ENCODE peak calls at places on chromosome 7, in seven cellular contexts. One of them, this sample, is unnamed.

GRCh38 chr7:92177362-92177761 is 1.6 kb downstream of the LRRD1 start:
- DNase-seq in CD8-positive, alpha-beta T cell: no peak
- DNase-seq in body of pancreas: no peak
- DNase-seq in tibial artery: no peak
- DNase-seq in AG04450: no peak
- DNase-seq in activated B cell treated with CpG ODN at 0.5 μM for 24 hours: no peak
- DNase-seq in cardiac muscle cell: no peak
- DNase-seq in this sample: no peak

GRCh38 chr7:31437466-31437865 is 76.4 kb upstream of the ITPRID1 start:
- DNase-seq in CD8-positive, alpha-beta T cell: no peak
- DNase-seq in body of pancreas: no peak
- DNase-seq in tibial artery: no peak
- DNase-seq in AG04450: no peak
- DNase-seq in activated B cell treated with CpG ODN at 0.5 μM for 24 hours: no peak
- DNase-seq in cardiac muscle cell: no peak
- DNase-seq in this sample: no peak

GRCh38 chr7:133230591-133231194 is 22.2 kb upstream of the EXOC4 start:
- DNase-seq in CD8-positive, alpha-beta T cell: no peak
- DNase-seq in body of pancreas: peak; percentile 75
- DNase-seq in tibial artery: no peak
- DNase-seq in AG04450: peak; percentile 15
- DNase-seq in activated B cell treated with CpG ODN at 0.5 μM for 24 hours: no peak
- DNase-seq in cardiac muscle cell: peak; percentile 66
- DNase-seq in this sample: no peak

GRCh38 chr7:98107313-98107691 is 640 bp downstream of the LMTK2 start:
- DNase-seq in CD8-positive, alpha-beta T cell: no peak
- DNase-seq in body of pancreas: no peak
- DNase-seq in tibial artery: no peak
- DNase-seq in AG04450: no peak
- DNase-seq in activated B cell treated with CpG ODN at 0.5 μM for 24 hours: no peak
- DNase-seq in cardiac muscle cell: peak; percentile 34
- DNase-seq in this sample: no peak

GRCh38 chr7:101814081-101814995 is 3.1 kb upstream of the CUX1 start:
- DNase-seq in CD8-positive, alpha-beta T cell: peak; percentile 42
- DNase-seq in body of pancreas: peak; percentile 67
- DNase-seq in tibial artery: peak; percentile 79
- DNase-seq in AG04450: no peak
- DNase-seq in activated B cell treated with CpG ODN at 0.5 μM for 24 hours: peak; percentile 70
- DNase-seq in cardiac muscle cell: peak; percentile 86
- DNase-seq in this sample: no peak

GRCh38 chr7:97094531-97094930 is 23.0 kb upstream of the SDHAF3 start:
- DNase-seq in CD8-positive, alpha-beta T cell: no peak
- DNase-seq in body of pancreas: no peak
- DNase-seq in tibial artery: no peak
- DNase-seq in AG04450: no peak
- DNase-seq in activated B cell treated with CpG ODN at 0.5 μM for 24 hours: no peak
- DNase-seq in cardiac muscle cell: no peak
- DNase-seq in this sample: no peak

GRCh38 chr7:112930787-112931186 is 140.6 kb upstream of the TMEM168 start:
- DNase-seq in CD8-positive, alpha-beta T cell: no peak
- DNase-seq in body of pancreas: no peak
- DNase-seq in tibial artery: no peak
- DNase-seq in AG04450: no peak
- DNase-seq in activated B cell treated with CpG ODN at 0.5 μM for 24 hours: no peak
- DNase-seq in cardiac muscle cell: no peak
- DNase-seq in this sample: no peak

GRCh38 chr7:92740713-92741126 is 95.7 kb downstream of the CDK6 start:
- DNase-seq in CD8-positive, alpha-beta T cell: no peak
- DNase-seq in body of pancreas: no peak
- DNase-seq in tibial artery: no peak
- DNase-seq in AG04450: peak; percentile 71
- DNase-seq in activated B cell treated with CpG ODN at 0.5 μM for 24 hours: no peak
- DNase-seq in cardiac muscle cell: no peak
- DNase-seq in this sample: no peak

GRCh38 chr7:1850976-1851571 is 181.0 kb downstream of the ELFN1 start:
- DNase-seq in CD8-positive, alpha-beta T cell: peak; percentile 10
- DNase-seq in body of pancreas: no peak
- DNase-seq in tibial artery: peak; percentile 53
- DNase-seq in AG04450: no peak
- DNase-seq in activated B cell treated with CpG ODN at 0.5 μM for 24 hours: no peak
- DNase-seq in cardiac muscle cell: no peak
- DNase-seq in this sample: no peak

GRCh38 chr7:37102518-37103137 is 346.0 kb downstream of the ELMO1 start:
- DNase-seq in CD8-positive, alpha-beta T cell: no peak
- DNase-seq in body of pancreas: no peak
- DNase-seq in tibial artery: no peak
- DNase-seq in AG04450: no peak
- DNase-seq in activated B cell treated with CpG ODN at 0.5 μM for 24 hours: no peak
- DNase-seq in cardiac muscle cell: peak; percentile 14
- DNase-seq in this sample: no peak

GRCh38 chr7:42272793-42273665 is 36.0 kb upstream of the GLI3 start:
- DNase-seq in CD8-positive, alpha-beta T cell: no peak
- DNase-seq in body of pancreas: no peak
- DNase-seq in tibial artery: no peak
- DNase-seq in AG04450: no peak
- DNase-seq in activated B cell treated with CpG ODN at 0.5 μM for 24 hours: no peak
- DNase-seq in cardiac muscle cell: peak; percentile 2
- DNase-seq in this sample: no peak

GRCh38 chr7:47088329-47089067 is 493.4 kb downstream of the TNS3 start:
- DNase-seq in CD8-positive, alpha-beta T cell: no peak
- DNase-seq in body of pancreas: peak; percentile 60
- DNase-seq in tibial artery: peak; percentile 76
- DNase-seq in AG04450: no peak
- DNase-seq in activated B cell treated with CpG ODN at 0.5 μM for 24 hours: no peak
- DNase-seq in cardiac muscle cell: peak; percentile 86
- DNase-seq in this sample: peak; percentile 29

GRCh38 chr7:93890041-93890463 is 501 bp downstream of the TFPI2 start:
- DNase-seq in CD8-positive, alpha-beta T cell: no peak
- DNase-seq in body of pancreas: peak; percentile 37
- DNase-seq in tibial artery: no peak
- DNase-seq in AG04450: no peak
- DNase-seq in activated B cell treated with CpG ODN at 0.5 μM for 24 hours: peak; percentile 17
- DNase-seq in cardiac muscle cell: peak; percentile 60
- DNase-seq in this sample: no peak

GRCh38 chr7:1043552-1044188 is 676 bp upstream of the GPR146 start:
- DNase-seq in CD8-positive, alpha-beta T cell: no peak
- DNase-seq in body of pancreas: no peak
- DNase-seq in tibial artery: no peak
- DNase-seq in AG04450: no peak
- DNase-seq in activated B cell treated with CpG ODN at 0.5 μM for 24 hours: no peak
- DNase-seq in cardiac muscle cell: no peak
- DNase-seq in this sample: no peak

GRCh38 chr7:234712-235553 is 42.6 kb downstream of the FAM20C start:
- DNase-seq in CD8-positive, alpha-beta T cell: no peak
- DNase-seq in body of pancreas: peak; percentile 57
- DNase-seq in tibial artery: peak; percentile 89
- DNase-seq in AG04450: peak; percentile 65
- DNase-seq in activated B cell treated with CpG ODN at 0.5 μM for 24 hours: no peak
- DNase-seq in cardiac muscle cell: no peak
- DNase-seq in this sample: no peak

GRCh38 chr7:131131746-131132431 is 195.8 kb upstream of the MKLN1 start:
- DNase-seq in CD8-positive, alpha-beta T cell: no peak
- DNase-seq in body of pancreas: no peak
- DNase-seq in tibial artery: no peak
- DNase-seq in AG04450: no peak
- DNase-seq in activated B cell treated with CpG ODN at 0.5 μM for 24 hours: no peak
- DNase-seq in cardiac muscle cell: no peak
- DNase-seq in this sample: no peak

GRCh38 chr7:102993532-102994029 is 80.8 kb downstream of the LRRC17 start:
- DNase-seq in CD8-positive, alpha-beta T cell: no peak
- DNase-seq in body of pancreas: no peak
- DNase-seq in tibial artery: no peak
- DNase-seq in AG04450: peak; percentile 79
- DNase-seq in activated B cell treated with CpG ODN at 0.5 μM for 24 hours: no peak
- DNase-seq in cardiac muscle cell: no peak
- DNase-seq in this sample: no peak

GRCh38 chr7:106062006-106062405 is 50.1 kb downstream of the SYPL1 start:
- DNase-seq in CD8-positive, alpha-beta T cell: no peak
- DNase-seq in body of pancreas: no peak
- DNase-seq in tibial artery: no peak
- DNase-seq in AG04450: no peak
- DNase-seq in activated B cell treated with CpG ODN at 0.5 μM for 24 hours: no peak
- DNase-seq in cardiac muscle cell: no peak
- DNase-seq in this sample: no peak

GRCh38 chr7:123865517-123866117 is 20.6 kb downstream of the HYAL4 start:
- DNase-seq in CD8-positive, alpha-beta T cell: no peak
- DNase-seq in body of pancreas: peak; percentile 64
- DNase-seq in tibial artery: no peak
- DNase-seq in AG04450: peak; percentile 38
- DNase-seq in activated B cell treated with CpG ODN at 0.5 μM for 24 hours: no peak
- DNase-seq in cardiac muscle cell: peak; percentile 72
- DNase-seq in this sample: no peak

GRCh38 chr7:56009695-56010094 is 41.5 kb downstream of the PSPH start:
- DNase-seq in CD8-positive, alpha-beta T cell: no peak
- DNase-seq in body of pancreas: peak; percentile 76
- DNase-seq in tibial artery: no peak
- DNase-seq in AG04450: no peak
- DNase-seq in activated B cell treated with CpG ODN at 0.5 μM for 24 hours: no peak
- DNase-seq in cardiac muscle cell: no peak
- DNase-seq in this sample: no peak

GRCh38 chr7:41457832-41458437 is 245.0 kb downstream of the INHBA start:
- DNase-seq in CD8-positive, alpha-beta T cell: no peak
- DNase-seq in body of pancreas: no peak
- DNase-seq in tibial artery: no peak
- DNase-seq in AG04450: no peak
- DNase-seq in activated B cell treated with CpG ODN at 0.5 μM for 24 hours: no peak
- DNase-seq in cardiac muscle cell: no peak
- DNase-seq in this sample: no peak

GRCh38 chr7:47500103-47500563 is 81.8 kb downstream of the TNS3 start:
- DNase-seq in CD8-positive, alpha-beta T cell: no peak
- DNase-seq in body of pancreas: no peak
- DNase-seq in tibial artery: no peak
- DNase-seq in AG04450: no peak
- DNase-seq in activated B cell treated with CpG ODN at 0.5 μM for 24 hours: no peak
- DNase-seq in cardiac muscle cell: no peak
- DNase-seq in this sample: no peak

GRCh38 chr7:116087291-116087690 is 56.7 kb upstream of the TFEC start:
- DNase-seq in CD8-positive, alpha-beta T cell: no peak
- DNase-seq in body of pancreas: no peak
- DNase-seq in tibial artery: no peak
- DNase-seq in AG04450: no peak
- DNase-seq in activated B cell treated with CpG ODN at 0.5 μM for 24 hours: no peak
- DNase-seq in cardiac muscle cell: no peak
- DNase-seq in this sample: no peak

GRCh38 chr7:92133133-92133736 is 1.0 kb downstream of the CYP51A1 start:
- DNase-seq in CD8-positive, alpha-beta T cell: no peak
- DNase-seq in body of pancreas: no peak
- DNase-seq in tibial artery: no peak
- DNase-seq in AG04450: no peak
- DNase-seq in activated B cell treated with CpG ODN at 0.5 μM for 24 hours: no peak
- DNase-seq in cardiac muscle cell: no peak
- DNase-seq in this sample: no peak

GRCh38 chr7:102860351-102860811 is 52.4 kb upstream of the LRRC17 start:
- DNase-seq in CD8-positive, alpha-beta T cell: no peak
- DNase-seq in body of pancreas: no peak
- DNase-seq in tibial artery: no peak
- DNase-seq in AG04450: peak; percentile 93
- DNase-seq in activated B cell treated with CpG ODN at 0.5 μM for 24 hours: no peak
- DNase-seq in cardiac muscle cell: no peak
- DNase-seq in this sample: no peak

GRCh38 chr7:140691368-140692045 is 5.0 kb upstream of the NDUFB2 start:
- DNase-seq in CD8-positive, alpha-beta T cell: no peak
- DNase-seq in body of pancreas: no peak
- DNase-seq in tibial artery: no peak
- DNase-seq in AG04450: no peak
- DNase-seq in activated B cell treated with CpG ODN at 0.5 μM for 24 hours: no peak
- DNase-seq in cardiac muscle cell: no peak
- DNase-seq in this sample: no peak

GRCh38 chr7:44490351-44491200 is at the start of gene NUDCD3:
- DNase-seq in CD8-positive, alpha-beta T cell: peak; percentile 82
- DNase-seq in body of pancreas: peak; percentile 84
- DNase-seq in tibial artery: peak; percentile 88
- DNase-seq in AG04450: peak; percentile 30
- DNase-seq in activated B cell treated with CpG ODN at 0.5 μM for 24 hours: peak; percentile 80
- DNase-seq in cardiac muscle cell: peak; percentile 89
- DNase-seq in this sample: peak; percentile 86
- TF ChIP-seq CTCF in CD8-positive, alpha-beta T cell: no peak
- TF ChIP-seq CTCF in body of pancreas: peak; percentile 16
- TF ChIP-seq CTCF in tibial artery: no peak
- TF ChIP-seq CTCF in AG04450: peak; percentile 34
- TF ChIP-seq CTCF in activated B cell treated with CpG ODN at 0.5 μM for 24 hours: no peak
- TF ChIP-seq CTCF in cardiac muscle cell: peak; percentile 31
- TF ChIP-seq CTCF in this sample: no peak

DNA sequence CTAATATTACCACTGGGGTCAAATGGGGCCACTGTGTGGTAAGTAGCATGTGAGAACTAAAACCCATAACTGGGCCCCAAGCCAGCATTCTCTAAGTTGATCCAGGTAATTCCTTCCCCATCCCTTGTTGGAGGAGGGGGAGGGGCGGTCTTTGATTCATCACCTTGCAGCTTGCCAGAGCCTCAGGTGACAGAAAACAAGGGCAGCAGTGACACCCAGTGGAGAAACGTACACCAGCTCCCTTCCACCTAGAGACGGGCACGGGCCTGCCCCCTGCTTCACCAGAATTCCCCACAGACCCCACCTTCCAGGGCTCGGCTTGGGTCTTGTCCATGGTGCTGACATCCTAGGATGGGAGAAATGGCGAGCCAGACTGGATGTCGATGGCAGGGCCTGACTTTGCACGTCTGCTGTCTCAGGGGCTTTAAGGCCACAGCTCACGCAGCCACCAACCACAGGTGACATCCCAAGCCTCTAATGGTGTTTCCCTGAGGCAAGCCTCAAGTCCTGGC is 102.0 kb downstream of the STRA8 start:
- DNase-seq in CD8-positive, alpha-beta T cell: peak; percentile 26
- DNase-seq in body of pancreas: peak; percentile 79
- DNase-seq in tibial artery: no peak
- DNase-seq in AG04450: peak; percentile 11
- DNase-seq in activated B cell treated with CpG ODN at 0.5 μM for 24 hours: no peak
- DNase-seq in cardiac muscle cell: peak; percentile 94
- DNase-seq in this sample: peak; percentile 38
- TF ChIP-seq CTCF in CD8-positive, alpha-beta T cell: no peak
- TF ChIP-seq CTCF in body of pancreas: peak; percentile 75
- TF ChIP-seq CTCF in tibial artery: no peak
- TF ChIP-seq CTCF in AG04450: no peak
- TF ChIP-seq CTCF in activated B cell treated with CpG ODN at 0.5 μM for 24 hours: no peak
- TF ChIP-seq CTCF in cardiac muscle cell: peak; percentile 57
- TF ChIP-seq CTCF in this sample: peak; percentile 76

GRCh38 chr7:33128990-33129805 is at the start of gene BBS9:
- DNase-seq in CD8-positive, alpha-beta T cell: peak; percentile 92
- DNase-seq in body of pancreas: peak; percentile 93
- DNase-seq in tibial artery: peak; percentile 96
- DNase-seq in AG04450: peak; percentile 79
- DNase-seq in activated B cell treated with CpG ODN at 0.5 μM for 24 hours: peak; percentile 90
- DNase-seq in cardiac muscle cell: peak; percentile 96
- DNase-seq in this sample: peak; percentile 72
- TF ChIP-seq CTCF in CD8-positive, alpha-beta T cell: no peak
- TF ChIP-seq CTCF in body of pancreas: peak; percentile 18
- TF ChIP-seq CTCF in tibial artery: no peak
- TF ChIP-seq CTCF in AG04450: peak; percentile 20
- TF ChIP-seq CTCF in activated B cell treated with CpG ODN at 0.5 μM for 24 hours: no peak
- TF ChIP-seq CTCF in cardiac muscle cell: no peak
- TF ChIP-seq CTCF in this sample: no peak

DNA sequence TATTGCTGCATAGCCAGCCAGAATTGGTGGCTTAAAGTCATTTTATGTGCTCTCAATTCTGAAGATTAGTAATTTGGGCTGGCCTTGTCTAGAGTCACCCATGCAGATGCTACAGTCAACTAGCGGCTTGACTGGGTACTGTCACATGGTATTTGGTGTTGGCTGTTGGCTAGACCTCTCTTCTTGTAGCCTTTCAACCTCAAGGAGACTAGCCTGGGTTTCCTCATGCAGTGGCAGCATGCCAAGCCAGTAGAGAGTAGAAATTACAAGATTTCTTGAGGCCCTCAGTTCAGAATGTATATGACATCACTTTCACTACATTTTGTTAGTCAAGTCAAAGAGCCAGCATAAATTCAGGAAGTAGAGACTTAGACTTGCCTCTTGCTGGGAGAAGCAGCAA is 3.7 kb upstream of the ZNF800 start:
- DNase-seq in CD8-positive, alpha-beta T cell: peak; percentile 56
- DNase-seq in body of pancreas: no peak
- DNase-seq in tibial artery: no peak
- DNase-seq in AG04450: no peak
- DNase-seq in activated B cell treated with CpG ODN at 0.5 μM for 24 hours: no peak
- DNase-seq in cardiac muscle cell: no peak
- DNase-seq in this sample: no peak
- TF ChIP-seq CTCF in CD8-positive, alpha-beta T cell: no peak
- TF ChIP-seq CTCF in body of pancreas: no peak
- TF ChIP-seq CTCF in tibial artery: no peak
- TF ChIP-seq CTCF in AG04450: peak; percentile 22
- TF ChIP-seq CTCF in activated B cell treated with CpG ODN at 0.5 μM for 24 hours: no peak
- TF ChIP-seq CTCF in cardiac muscle cell: no peak
- TF ChIP-seq CTCF in this sample: no peak